ENCODE peak calls at places on chromosomes 7 and 10, in six cellular contexts. V, N, S, A, J and W are unnamed samples.

GRCh38 chr10:12777840-12778585 is 223.5 kb downstream of the CCDC3 start:
- DNase-seq in V (no peak), A (no peak), N (no peak), J (no peak), S (no peak), W (no peak)

GRCh38 chr10:27150261-27150660 is 3.9 kb downstream of the YME1L1 start:
- DNase-seq in N (no peak), A (no peak), S (no peak), J (no peak), V (no peak), W (no peak)

GRCh38 chr7:118052330-118052729 is 131.6 kb upstream of the LSM8 start:
- DNase-seq in S (no peak), N (no peak), A (no peak), V (no peak), J (no peak), W (no peak)

GRCh38 chr7:13457790-13458189 is 531.7 kb downstream of the ETV1 start:
- DNase-seq in S (no peak), J (no peak), A (no peak), V (no peak), N (no peak), W (no peak)

GRCh38 chr7:25619963-25620799 is 391.9 kb upstream of the NPVF start:
- DNase-seq in A (peak; percentile 31), V (no peak), S (peak; percentile 51), J (peak; percentile 10), N (no peak), W (no peak)

GRCh38 chr7:29426587-29426986 is 137.0 kb upstream of the PRR15 start:
- DNase-seq in A (no peak), S (no peak), N (no peak), J (no peak), V (no peak), W (no peak)

GRCh38 chr10:71367279-71367678 is 29.4 kb upstream of the CDH23 start:
- DNase-seq in S (no peak), J (no peak), N (no peak), V (no peak), A (no peak), W (no peak)

GRCh38 chr10:5638494-5638893 is 27.9 kb downstream of the ASB13 start:
- DNase-seq in J (no peak), S (no peak), A (no peak), V (no peak), N (no peak), W (no peak)

GRCh38 chr10:13062813-13063212 is 37.1 kb upstream of the OPTN start:
- DNase-seq in V (no peak), J (no peak), S (no peak), N (no peak), A (no peak), W (no peak)

GRCh38 chr10:90222372-90222771 is 521.0 kb downstream of the KIF20B start:
- DNase-seq in S (peak; percentile 18), N (no peak), J (no peak), V (no peak), A (no peak), W (peak; percentile 69)

GRCh38 chr7:18064242-18064838 is 36.7 kb upstream of the PRPS1L1 start:
- DNase-seq in N (no peak), A (no peak), J (peak; percentile 13), S (peak; percentile 38), V (no peak), W (no peak)

GRCh38 chr7:11830582-11831382 is 1.2 kb downstream of the THSD7A start:
- DNase-seq in J (no peak), A (no peak), V (no peak), N (no peak), S (peak; percentile 19), W (peak; percentile 19)

GRCh38 chr10:68088744-68089143 is 13.7 kb upstream of the HERC4 start:
- DNase-seq in A (no peak), J (no peak), N (no peak), V (no peak), S (no peak), W (peak; percentile 32)

GRCh38 chr10:60048146-60048545 is 141.8 kb upstream of the CCDC6 start:
- DNase-seq in J (no peak), N (no peak), A (peak; percentile 36), V (no peak), S (peak; percentile 17), W (peak; percentile 31)

GRCh38 chr7:145978769-145979168 is 137.8 kb upstream of the CNTNAP2 start:
- DNase-seq in V (no peak), S (peak; percentile 5), N (no peak), A (no peak), J (no peak), W (no peak)

GRCh38 chr10:86795353-86795752 is 38.9 kb downstream of the BMPR1A start:
- DNase-seq in N (no peak), V (no peak), J (no peak), S (peak; percentile 41), A (no peak), W (peak; percentile 76)

GRCh38 chr10:102814456-102814871 is 22.7 kb downstream of the CYP17A1 start:
- DNase-seq in J (no peak), V (no peak), N (no peak), S (peak; percentile 60), A (peak; percentile 53), W (peak; percentile 77)

GRCh38 chr10:123996302-123996701 is 97.1 kb downstream of the CHST15 start:
- DNase-seq in A (no peak), N (peak; percentile 25), S (no peak), V (no peak), J (no peak), W (no peak)

GRCh38 chr7:92798517-92799249 is 37.7 kb downstream of the CDK6 start:
- DNase-seq in J (no peak), A (no peak), V (no peak), S (no peak), N (no peak), W (peak; percentile 19)

GRCh38 chr10:15399060-15399661 is 28.1 kb upstream of the FAM171A1 start:
- DNase-seq in J (no peak), S (no peak), N (no peak), A (no peak), V (no peak), W (no peak)

DNA sequence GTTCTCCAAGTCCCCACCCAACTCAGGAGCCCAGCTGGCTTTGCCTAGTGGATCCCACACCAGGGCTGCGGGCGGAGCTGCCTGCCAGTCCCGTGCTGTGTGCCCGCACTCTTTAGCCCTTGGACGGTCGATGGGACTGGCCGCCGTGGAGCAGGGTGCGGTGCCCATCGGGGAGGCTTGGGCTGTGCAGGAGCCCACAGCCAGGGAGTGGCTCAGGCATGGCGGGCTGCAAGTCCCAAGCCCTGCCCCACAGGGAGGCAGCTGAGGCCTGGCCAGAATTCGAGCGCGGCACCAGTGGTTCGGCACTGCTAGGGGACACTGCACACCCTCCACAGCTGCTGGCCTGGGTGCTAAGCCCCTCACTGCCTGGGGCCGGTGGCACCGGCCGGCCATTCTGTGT is 159.7 kb downstream of the ANKRD30A start:
- DNase-seq in N (no peak), S (no peak), A (no peak), J (no peak), V (no peak), W (no peak)
- H3K9me3 ChIP-seq in N (peaks cover 16% of the 10 kb centered on the region), S (no peaks in the 10 kb centered on the region), A (peaks cover 16% of the 10 kb centered on the region), J (no peaks in the 10 kb centered on the region), V (no peaks in the 10 kb centered on the region), W (no peaks in the 10 kb centered on the region)

DNA sequence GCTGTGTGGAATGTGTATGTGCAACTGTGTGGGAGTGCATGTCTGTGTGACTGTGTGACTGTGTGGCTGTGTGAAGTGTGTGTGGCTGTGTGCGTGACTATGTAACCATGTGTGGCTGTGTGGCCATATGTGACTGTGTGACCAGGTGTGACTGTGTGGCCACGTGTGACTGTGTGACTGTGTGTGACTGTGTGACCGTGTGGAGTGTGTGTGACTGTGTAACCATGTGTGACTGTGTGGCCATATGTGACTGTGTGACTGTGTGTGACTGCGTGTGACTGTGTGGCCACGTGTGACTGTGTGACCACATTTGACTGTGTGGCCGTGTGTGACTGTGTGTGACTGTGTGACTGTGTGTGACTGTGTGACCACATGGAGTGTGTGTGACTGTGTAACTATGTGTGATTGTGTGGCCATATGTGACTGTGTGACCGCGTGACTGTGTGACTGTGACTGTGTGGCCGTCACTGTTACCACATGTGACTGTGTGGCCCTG is 502.9 kb downstream of the DNAJB6 start:
- DNase-seq in S (no peak), A (no peak), J (no peak), V (no peak), N (no peak), W (no peak)
- H3K9me3 ChIP-seq in S (no peaks in the 10 kb centered on the region), A (no peaks in the 10 kb centered on the region), J (peaks cover 7% of the 10 kb centered on the region), V (no peaks in the 10 kb centered on the region), N (peaks cover 3% of the 10 kb centered on the region), W (peaks cover 7% of the 10 kb centered on the region)

DNA sequence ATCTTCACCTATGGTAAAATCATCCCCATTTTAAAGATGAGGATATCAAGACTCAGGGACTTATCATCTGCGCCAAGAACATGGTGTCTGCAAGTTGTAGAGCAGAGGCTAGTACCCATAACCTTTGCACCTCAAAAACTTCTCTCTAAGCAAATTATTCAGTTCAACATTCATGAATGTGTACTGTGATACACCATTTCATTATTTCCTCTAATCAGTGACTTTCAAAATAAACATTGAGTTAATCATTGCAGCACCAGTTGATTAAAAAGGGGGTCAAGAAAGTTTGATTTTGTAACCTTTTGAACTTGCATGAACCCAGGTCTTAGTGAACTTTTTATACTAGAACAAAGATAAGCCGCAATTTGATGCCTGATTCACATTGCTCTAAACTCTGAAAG is 47.6 kb upstream of the CYP2C8 start:
- DNase-seq in V (no peak), A (no peak), J (no peak), N (no peak), S (no peak), W (no peak)
- H3K9me3 ChIP-seq in V (no peaks in the 10 kb centered on the region), A (peaks cover 19% of the 10 kb centered on the region), J (no peaks in the 10 kb centered on the region), N (no peaks in the 10 kb centered on the region), S (peaks cover 9% of the 10 kb centered on the region), W (no peaks in the 10 kb centered on the region)

GRCh38 chr7:158277219-158278141 is 310.1 kb downstream of the PTPRN2 start:
- DNase-seq in S (no peak), V (no peak), J (no peak), N (no peak), A (no peak), W (peak; percentile 67)
- H3K9me3 ChIP-seq in S (no peaks in the 10 kb centered on the region), V (no peaks in the 10 kb centered on the region), J (no peaks in the 10 kb centered on the region), N (peaks cover 4% of the 10 kb centered on the region), A (no peaks in the 10 kb centered on the region), W (no peaks in the 10 kb centered on the region)

GRCh38 chr7:157660971-157661610 is 324.3 kb downstream of the DNAJB6 start:
- DNase-seq in V (no peak), A (no peak), N (no peak), S (no peak), J (no peak), W (no peak)
- H3K9me3 ChIP-seq in V (no peaks in the 10 kb centered on the region), A (no peaks in the 10 kb centered on the region), N (no peaks in the 10 kb centered on the region), S (no peaks in the 10 kb centered on the region), J (no peaks in the 10 kb centered on the region), W (no peaks in the 10 kb centered on the region)

DNA sequence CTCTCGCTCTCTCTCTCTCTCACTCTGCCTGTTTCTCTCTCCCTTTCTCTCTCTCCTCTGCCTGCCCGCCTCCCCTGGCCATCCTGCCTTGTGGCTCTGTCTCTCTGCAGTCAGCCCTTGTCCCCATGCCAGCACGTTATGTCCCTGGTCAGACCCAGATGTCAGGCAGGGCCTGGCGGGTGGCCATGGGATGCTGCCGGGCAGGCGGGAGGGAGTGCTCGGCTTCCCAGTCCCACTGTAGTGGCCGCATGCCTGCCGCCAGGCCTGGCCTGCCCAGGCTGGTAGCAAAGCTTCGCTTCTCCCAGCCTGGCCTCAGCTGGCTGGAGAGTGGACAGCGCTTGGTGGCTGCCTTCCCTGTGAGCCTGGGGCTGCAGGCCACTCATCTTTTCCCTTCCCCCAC is 121.5 kb upstream of the ZNF716 start:
- DNase-seq in N (no peak), S (no peak), V (no peak), J (no peak), A (no peak), W (no peak)
- H3K9me3 ChIP-seq in N (peaks cover 42% of the 10 kb centered on the region), S (no peaks in the 10 kb centered on the region), V (no peaks in the 10 kb centered on the region), J (peaks cover 25% of the 10 kb centered on the region), A (peaks cover 79% of the 10 kb centered on the region), W (no peaks in the 10 kb centered on the region)

GRCh38 chr7:68073701-68074100 is 1077.1 kb downstream of the TYW1 start:
- DNase-seq in N (no peak), S (no peak), V (no peak), J (no peak), A (no peak), W (no peak)
- H3K9me3 ChIP-seq in N (peaks cover 5% of the 10 kb centered on the region), S (no peaks in the 10 kb centered on the region), V (no peaks in the 10 kb centered on the region), J (no peaks in the 10 kb centered on the region), A (no peaks in the 10 kb centered on the region), W (no peaks in the 10 kb centered on the region)